ENCODE peak calls at places on chromosomes 5 and 9, in ten cellular contexts. One of them, this sample, is unnamed.

GRCh38 chr5:148966348-148966747 is 96.5 kb downstream of the SH3TC2 start:
- DNase-seq in GM13976: no peak
- DNase-seq in stomach: no peak
- DNase-seq in CD4-positive, alpha-beta T cell: no peak
- DNase-seq in lung: peak
- DNase-seq in CD8-positive, alpha-beta T cell: no peak
- DNase-seq in lower lobe of right lung: peak
- DNase-seq in AG09309: no peak
- DNase-seq in endothelial cell: no peak
- DNase-seq in spleen: no peak
- DNase-seq in this sample: no peak

GRCh38 chr5:140073296-140073695 is 30.2 kb upstream of the NRG2 start:
- DNase-seq in GM13976: peak
- DNase-seq in stomach: no peak
- DNase-seq in CD4-positive, alpha-beta T cell: no peak
- DNase-seq in lung: no peak
- DNase-seq in CD8-positive, alpha-beta T cell: no peak
- DNase-seq in lower lobe of right lung: no peak
- DNase-seq in AG09309: no peak
- DNase-seq in endothelial cell: no peak
- DNase-seq in spleen: no peak
- DNase-seq in this sample: no peak

GRCh38 chr5:117594165-117594564 is 1019.5 kb upstream of the SEMA6A start:
- DNase-seq in GM13976: no peak
- DNase-seq in stomach: no peak
- DNase-seq in CD4-positive, alpha-beta T cell: no peak
- DNase-seq in lung: peak
- DNase-seq in CD8-positive, alpha-beta T cell: no peak
- DNase-seq in lower lobe of right lung: no peak
- DNase-seq in AG09309: peak
- DNase-seq in endothelial cell: no peak
- DNase-seq in spleen: no peak
- DNase-seq in this sample: peak

GRCh38 chr5:74182603-74183002 is 457.9 kb downstream of the ENC1 start:
- DNase-seq in GM13976: no peak
- DNase-seq in stomach: no peak
- DNase-seq in CD4-positive, alpha-beta T cell: no peak
- DNase-seq in lung: no peak
- DNase-seq in CD8-positive, alpha-beta T cell: no peak
- DNase-seq in lower lobe of right lung: no peak
- DNase-seq in AG09309: no peak
- DNase-seq in endothelial cell: no peak
- DNase-seq in spleen: no peak
- DNase-seq in this sample: no peak

GRCh38 chr5:171757853-171758535 is 27.6 kb upstream of the SMIM23 start:
- DNase-seq in GM13976: no peak
- DNase-seq in stomach: no peak
- DNase-seq in CD4-positive, alpha-beta T cell: no peak
- DNase-seq in lung: no peak
- DNase-seq in CD8-positive, alpha-beta T cell: no peak
- DNase-seq in lower lobe of right lung: no peak
- DNase-seq in AG09309: peak
- DNase-seq in endothelial cell: no peak
- DNase-seq in spleen: no peak
- DNase-seq in this sample: peak

GRCh38 chr9:127347831-127348699 is 48.9 kb upstream of the SLC2A8 start:
- DNase-seq in GM13976: peak
- DNase-seq in stomach: peak
- DNase-seq in CD4-positive, alpha-beta T cell: no peak
- DNase-seq in lung: no peak
- DNase-seq in CD8-positive, alpha-beta T cell: no peak
- DNase-seq in lower lobe of right lung: no peak
- DNase-seq in AG09309: no peak
- DNase-seq in endothelial cell: peak
- DNase-seq in spleen: no peak
- DNase-seq in this sample: peak

GRCh38 chr9:3468407-3469205 is 57.2 kb downstream of the RFX3 start:
- DNase-seq in GM13976: no peak
- DNase-seq in stomach: no peak
- DNase-seq in CD4-positive, alpha-beta T cell: no peak
- DNase-seq in lung: no peak
- DNase-seq in CD8-positive, alpha-beta T cell: no peak
- DNase-seq in lower lobe of right lung: no peak
- DNase-seq in AG09309: no peak
- DNase-seq in endothelial cell: no peak
- DNase-seq in spleen: no peak
- DNase-seq in this sample: no peak

GRCh38 chr5:121949885-121950284 is 11.9 kb upstream of the SRFBP1 start:
- DNase-seq in GM13976: no peak
- DNase-seq in stomach: no peak
- DNase-seq in CD4-positive, alpha-beta T cell: no peak
- DNase-seq in lung: no peak
- DNase-seq in CD8-positive, alpha-beta T cell: no peak
- DNase-seq in lower lobe of right lung: no peak
- DNase-seq in AG09309: peak
- DNase-seq in endothelial cell: peak
- DNase-seq in spleen: no peak
- DNase-seq in this sample: peak

GRCh38 chr9:83296123-83296522 is 233.2 kb upstream of the RASEF start:
- DNase-seq in GM13976: peak
- DNase-seq in stomach: no peak
- DNase-seq in CD4-positive, alpha-beta T cell: no peak
- DNase-seq in lung: no peak
- DNase-seq in CD8-positive, alpha-beta T cell: no peak
- DNase-seq in lower lobe of right lung: no peak
- DNase-seq in AG09309: no peak
- DNase-seq in endothelial cell: no peak
- DNase-seq in spleen: no peak
- DNase-seq in this sample: no peak

GRCh38 chr9:16976427-16976826 is 106.0 kb upstream of the BNC2 start:
- DNase-seq in GM13976: no peak
- DNase-seq in stomach: no peak
- DNase-seq in CD4-positive, alpha-beta T cell: no peak
- DNase-seq in lung: no peak
- DNase-seq in CD8-positive, alpha-beta T cell: no peak
- DNase-seq in lower lobe of right lung: no peak
- DNase-seq in AG09309: no peak
- DNase-seq in endothelial cell: no peak
- DNase-seq in spleen: no peak
- DNase-seq in this sample: no peak

GRCh38 chr5:5572010-5572982 is 149.8 kb downstream of the ICE1 start:
- DNase-seq in GM13976: no peak
- DNase-seq in stomach: no peak
- DNase-seq in CD4-positive, alpha-beta T cell: no peak
- DNase-seq in lung: no peak
- DNase-seq in CD8-positive, alpha-beta T cell: no peak
- DNase-seq in lower lobe of right lung: no peak
- DNase-seq in AG09309: no peak
- DNase-seq in endothelial cell: no peak
- DNase-seq in spleen: no peak
- DNase-seq in this sample: no peak

GRCh38 chr9:30505311-30505710 is 1879.1 kb upstream of the ACO1 start:
- DNase-seq in GM13976: no peak
- DNase-seq in stomach: no peak
- DNase-seq in CD4-positive, alpha-beta T cell: no peak
- DNase-seq in lung: no peak
- DNase-seq in CD8-positive, alpha-beta T cell: no peak
- DNase-seq in lower lobe of right lung: no peak
- DNase-seq in AG09309: no peak
- DNase-seq in endothelial cell: no peak
- DNase-seq in spleen: no peak
- DNase-seq in this sample: no peak

GRCh38 chr5:131242728-131243255 is 21.1 kb upstream of the CDC42SE2 start:
- DNase-seq in GM13976: no peak
- DNase-seq in stomach: no peak
- DNase-seq in CD4-positive, alpha-beta T cell: no peak
- DNase-seq in lung: no peak
- DNase-seq in CD8-positive, alpha-beta T cell: no peak
- DNase-seq in lower lobe of right lung: no peak
- DNase-seq in AG09309: peak
- DNase-seq in endothelial cell: no peak
- DNase-seq in spleen: no peak
- DNase-seq in this sample: peak

GRCh38 chr9:87137718-87138117 is 190.4 kb upstream of the GAS1 start:
- DNase-seq in GM13976: no peak
- DNase-seq in stomach: no peak
- DNase-seq in CD4-positive, alpha-beta T cell: no peak
- DNase-seq in lung: no peak
- DNase-seq in CD8-positive, alpha-beta T cell: no peak
- DNase-seq in lower lobe of right lung: no peak
- DNase-seq in AG09309: no peak
- DNase-seq in endothelial cell: no peak
- DNase-seq in spleen: no peak
- DNase-seq in this sample: no peak

GRCh38 chr5:156326718-156327259 is at the start of gene SGCD:
- DNase-seq in GM13976: no peak
- DNase-seq in stomach: peak
- DNase-seq in CD4-positive, alpha-beta T cell: no peak
- DNase-seq in lung: no peak
- DNase-seq in CD8-positive, alpha-beta T cell: no peak
- DNase-seq in lower lobe of right lung: peak
- DNase-seq in AG09309: peak
- DNase-seq in endothelial cell: peak
- DNase-seq in spleen: no peak
- DNase-seq in this sample: peak

DNA sequence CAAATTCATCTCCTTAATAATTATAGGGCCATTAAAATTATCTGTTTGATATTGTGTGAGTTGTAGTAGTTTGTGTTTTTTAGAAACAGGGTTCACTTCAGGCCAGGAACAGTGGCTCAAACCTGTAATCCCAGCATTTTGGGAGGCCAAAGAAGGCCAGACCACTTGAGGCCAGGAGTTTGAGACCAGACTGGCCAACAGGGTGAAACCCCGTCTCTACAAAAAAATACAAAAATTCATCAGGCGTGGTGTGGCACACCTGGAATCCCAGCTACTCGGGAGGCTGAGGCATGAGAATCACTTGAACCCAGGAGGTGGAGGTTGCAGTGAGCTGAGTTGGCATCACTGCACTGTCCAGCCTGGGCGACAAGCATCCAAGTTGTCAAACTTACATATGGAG is 57.0 kb downstream of the IARS1 start:
- DNase-seq in GM13976: no peak
- DNase-seq in stomach: no peak
- DNase-seq in CD4-positive, alpha-beta T cell: no peak
- DNase-seq in lung: no peak
- DNase-seq in CD8-positive, alpha-beta T cell: no peak
- DNase-seq in lower lobe of right lung: no peak
- DNase-seq in AG09309: no peak
- DNase-seq in endothelial cell: no peak
- DNase-seq in spleen: no peak
- DNase-seq in this sample: no peak
- TF ChIP-seq CTCF in GM13976: no peak
- TF ChIP-seq CTCF in stomach: no peak
- TF ChIP-seq CTCF in CD4-positive, alpha-beta T cell: no peak
- TF ChIP-seq CTCF in lung: no peak
- TF ChIP-seq CTCF in CD8-positive, alpha-beta T cell: no peak
- TF ChIP-seq CTCF in lower lobe of right lung: no peak
- TF ChIP-seq CTCF in AG09309: no peak
- TF ChIP-seq CTCF in endothelial cell: no peak
- TF ChIP-seq CTCF in spleen: no peak
- TF ChIP-seq CTCF in this sample: no peak

GRCh38 chr5:66743344-66743743 is 147.2 kb downstream of the MAST4 start:
- DNase-seq in GM13976: no peak
- DNase-seq in stomach: no peak
- DNase-seq in CD4-positive, alpha-beta T cell: no peak
- DNase-seq in lung: no peak
- DNase-seq in CD8-positive, alpha-beta T cell: no peak
- DNase-seq in lower lobe of right lung: no peak
- DNase-seq in AG09309: no peak
- DNase-seq in endothelial cell: no peak
- DNase-seq in spleen: no peak
- DNase-seq in this sample: no peak

GRCh38 chr5:66741394-66741793 is 145.2 kb downstream of the MAST4 start:
- DNase-seq in GM13976: no peak
- DNase-seq in stomach: peak
- DNase-seq in CD4-positive, alpha-beta T cell: no peak
- DNase-seq in lung: peak
- DNase-seq in CD8-positive, alpha-beta T cell: no peak
- DNase-seq in lower lobe of right lung: no peak
- DNase-seq in AG09309: no peak
- DNase-seq in endothelial cell: no peak
- DNase-seq in spleen: no peak
- DNase-seq in this sample: no peak

GRCh38 chr5:66742896-66743247 is 146.7 kb downstream of the MAST4 start:
- DNase-seq in GM13976: no peak
- DNase-seq in stomach: no peak
- DNase-seq in CD4-positive, alpha-beta T cell: no peak
- DNase-seq in lung: no peak
- DNase-seq in CD8-positive, alpha-beta T cell: no peak
- DNase-seq in lower lobe of right lung: no peak
- DNase-seq in AG09309: no peak
- DNase-seq in endothelial cell: peak
- DNase-seq in spleen: no peak
- DNase-seq in this sample: no peak

GRCh38 chr5:66744040-66744439 is 147.8 kb downstream of the MAST4 start:
- DNase-seq in GM13976: no peak
- DNase-seq in stomach: no peak
- DNase-seq in CD4-positive, alpha-beta T cell: no peak
- DNase-seq in lung: no peak
- DNase-seq in CD8-positive, alpha-beta T cell: no peak
- DNase-seq in lower lobe of right lung: no peak
- DNase-seq in AG09309: no peak
- DNase-seq in endothelial cell: no peak
- DNase-seq in spleen: no peak
- DNase-seq in this sample: peak

GRCh38 chr5:66742083-66742895 is 146.1 kb downstream of the MAST4 start:
- DNase-seq in GM13976: no peak
- DNase-seq in stomach: peak
- DNase-seq in CD4-positive, alpha-beta T cell: no peak
- DNase-seq in lung: peak
- DNase-seq in CD8-positive, alpha-beta T cell: no peak
- DNase-seq in lower lobe of right lung: peak
- DNase-seq in AG09309: no peak
- DNase-seq in endothelial cell: no peak
- DNase-seq in spleen: no peak
- DNase-seq in this sample: no peak
- TF ChIP-seq CTCF in GM13976: no peak
- TF ChIP-seq CTCF in stomach: no peak
- TF ChIP-seq CTCF in CD4-positive, alpha-beta T cell: no peak
- TF ChIP-seq CTCF in lung: no peak
- TF ChIP-seq CTCF in CD8-positive, alpha-beta T cell: no peak
- TF ChIP-seq CTCF in lower lobe of right lung: peak
- TF ChIP-seq CTCF in AG09309: peak
- TF ChIP-seq CTCF in endothelial cell: no peak
- TF ChIP-seq CTCF in spleen: no peak
- TF ChIP-seq CTCF in this sample: no peak

GRCh38 chr5:133612021-133612860 is at the start of gene FSTL4:
- DNase-seq in GM13976: peak
- DNase-seq in stomach: peak
- DNase-seq in CD4-positive, alpha-beta T cell: no peak
- DNase-seq in lung: peak
- DNase-seq in CD8-positive, alpha-beta T cell: no peak
- DNase-seq in lower lobe of right lung: peak
- DNase-seq in AG09309: no peak
- DNase-seq in endothelial cell: peak
- DNase-seq in spleen: peak
- DNase-seq in this sample: no peak
- TF ChIP-seq CTCF in GM13976: no peak
- TF ChIP-seq CTCF in stomach: no peak
- TF ChIP-seq CTCF in CD4-positive, alpha-beta T cell: no peak
- TF ChIP-seq CTCF in lung: no peak
- TF ChIP-seq CTCF in CD8-positive, alpha-beta T cell: no peak
- TF ChIP-seq CTCF in lower lobe of right lung: no peak
- TF ChIP-seq CTCF in AG09309: no peak
- TF ChIP-seq CTCF in endothelial cell: no peak
- TF ChIP-seq CTCF in spleen: no peak
- TF ChIP-seq CTCF in this sample: no peak

GRCh38 chr5:164048527-164048926 is 543.1 kb downstream of the MAT2B start:
- DNase-seq in GM13976: no peak
- DNase-seq in stomach: no peak
- DNase-seq in CD4-positive, alpha-beta T cell: no peak
- DNase-seq in lung: no peak
- DNase-seq in CD8-positive, alpha-beta T cell: no peak
- DNase-seq in lower lobe of right lung: no peak
- DNase-seq in AG09309: no peak
- DNase-seq in endothelial cell: no peak
- DNase-seq in spleen: no peak
- DNase-seq in this sample: no peak
- TF ChIP-seq CTCF in GM13976: no peak
- TF ChIP-seq CTCF in stomach: peak
- TF ChIP-seq CTCF in CD4-positive, alpha-beta T cell: no peak
- TF ChIP-seq CTCF in lung: no peak
- TF ChIP-seq CTCF in CD8-positive, alpha-beta T cell: no peak
- TF ChIP-seq CTCF in lower lobe of right lung: no peak
- TF ChIP-seq CTCF in AG09309: no peak
- TF ChIP-seq CTCF in endothelial cell: no peak
- TF ChIP-seq CTCF in spleen: no peak
- TF ChIP-seq CTCF in this sample: no peak